ENCODE peak calls at places on chromosomes 5 and 9, in eight cellular contexts. Z is fibroblast of pulmonary artery, D is adrenal gland, W is HepG2, P is upper lobe of right lung, X is GM12865, C is B cell, V is left ventricle myocardium inferior. K is an unnamed sample.

GRCh38 chr9:4828776-4829175 is 36.0 kb downstream of the RCL1 start:
- DNase-seq in D (peak), W (peak), P (no peak), C (no peak), X (no peak), V (no peak), Z (peak), K (no peak)

GRCh38 chr9:69971643-69972449 is 71.8 kb upstream of the MAMDC2 start:
- DNase-seq in V (peak), P (peak), Z (peak), D (peak), W (peak), C (no peak), X (peak), K (peak)

GRCh38 chr5:9295466-9295801 is 250.4 kb downstream of the SEMA5A start:
- DNase-seq in Z (no peak), V (no peak), X (no peak), D (no peak), C (no peak), P (no peak), W (no peak), K (no peak)

GRCh38 chr9:88749420-88749819 is 214.4 kb downstream of the NXNL2 start:
- DNase-seq in X (no peak), V (no peak), W (no peak), D (no peak), P (no peak), Z (peak), C (no peak), K (no peak)

GRCh38 chr9:90290716-90291485 is 351.7 kb downstream of the DIRAS2 start:
- DNase-seq in V (no peak), X (no peak), W (no peak), P (no peak), C (no peak), Z (peak), D (no peak), K (no peak)

GRCh38 chr5:149730620-149731331 is 666 bp downstream of the PPARGC1B start:
- DNase-seq in C (peak), V (peak), X (peak), P (peak), Z (no peak), D (peak), W (no peak), K (peak)

GRCh38 chr5:167767775-167768174 is 523.7 kb upstream of the WWC1 start:
- DNase-seq in V (no peak), D (no peak), P (no peak), C (no peak), W (no peak), X (no peak), Z (no peak), K (no peak)

GRCh38 chr5:134526483-134527155 is 1.1 kb downstream of the JADE2 start:
- DNase-seq in W (peak), C (peak), Z (no peak), V (peak), X (peak), D (peak), P (peak), K (peak)

GRCh38 chr5:69528015-69528414 is 32.0 kb upstream of the GTF2H2C start:
- DNase-seq in C (no peak), X (no peak), W (no peak), P (no peak), D (no peak), V (no peak), Z (no peak), K (no peak)

GRCh38 chr9:77066388-77066787 is 46.9 kb downstream of the FOXB2 start:
- DNase-seq in P (no peak), X (no peak), D (no peak), V (no peak), W (no peak), C (no peak), Z (no peak), K (no peak)

DNA sequence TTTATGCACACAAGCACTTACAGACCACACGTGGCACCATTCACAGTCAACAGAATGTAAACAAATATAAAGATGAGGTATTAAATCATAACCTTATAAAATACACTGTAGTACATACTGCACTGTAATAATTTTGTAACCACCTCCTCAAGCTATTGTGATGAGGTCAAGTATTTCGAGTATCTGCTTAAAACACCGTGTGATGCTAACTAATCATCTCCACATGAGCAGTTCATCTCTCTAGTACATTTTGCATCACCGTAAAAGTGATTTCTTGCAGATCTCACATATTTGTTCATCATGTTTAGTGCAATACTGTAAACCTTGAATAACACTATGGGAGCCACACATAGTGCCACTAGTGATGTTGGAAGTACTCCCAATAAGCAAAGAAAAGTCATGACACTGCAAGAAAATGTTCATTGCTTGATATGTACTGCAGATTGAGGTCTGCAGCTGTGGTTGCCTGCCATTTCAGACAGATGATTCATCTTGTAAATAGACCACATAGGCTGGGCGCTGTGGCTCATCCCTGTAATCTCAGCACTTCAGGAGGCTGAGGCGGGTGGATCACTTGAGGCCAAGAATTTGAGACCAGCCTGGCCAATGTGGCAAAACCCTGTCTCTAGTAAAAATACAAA is 44.3 kb downstream of the FOXB2 start:
- DNase-seq in Z (peak), W (no peak), C (no peak), V (no peak), X (no peak), D (no peak), P (no peak), K (no peak)
- TF ChIP-seq CTCF in Z (no peak), W (no peak), C (no peak), V (no peak), X (no peak), D (no peak), P (no peak), K (no peak)

GRCh38 chr9:9996259-9996658 is 616.5 kb downstream of the PTPRD start:
- DNase-seq in C (no peak), Z (no peak), W (no peak), D (no peak), P (no peak), X (no peak), V (no peak), K (no peak)

GRCh38 chr9:10003047-10003446 is 609.8 kb downstream of the PTPRD start:
- DNase-seq in Z (no peak), C (no peak), D (no peak), X (no peak), V (no peak), P (no peak), W (no peak), K (no peak)

GRCh38 chr9:9997585-9997984 is 615.2 kb downstream of the PTPRD start:
- DNase-seq in W (no peak), D (no peak), V (no peak), Z (no peak), X (no peak), P (no peak), C (no peak), K (no peak)

GRCh38 chr9:10000669-10001068 is 612.1 kb downstream of the PTPRD start:
- DNase-seq in P (no peak), X (no peak), W (no peak), D (no peak), Z (no peak), C (no peak), V (no peak), K (no peak)

GRCh38 chr9:9998491-9999287 is 614.1 kb downstream of the PTPRD start:
- DNase-seq in V (no peak), C (no peak), D (no peak), Z (no peak), P (no peak), W (peak), X (peak), K (no peak)
- TF ChIP-seq CTCF in V (peak), C (no peak), D (no peak), Z (no peak), P (no peak), W (peak), X (peak), K (no peak)

GRCh38 chr5:172362755-172363154 is 79.2 kb upstream of the UBTD2 start:
- DNase-seq in W (no peak), Z (peak), C (no peak), X (peak), D (no peak), V (no peak), P (no peak), K (no peak)
- TF ChIP-seq CTCF in W (no peak), Z (no peak), C (no peak), X (peak), D (no peak), V (no peak), P (no peak), K (no peak)

DNA sequence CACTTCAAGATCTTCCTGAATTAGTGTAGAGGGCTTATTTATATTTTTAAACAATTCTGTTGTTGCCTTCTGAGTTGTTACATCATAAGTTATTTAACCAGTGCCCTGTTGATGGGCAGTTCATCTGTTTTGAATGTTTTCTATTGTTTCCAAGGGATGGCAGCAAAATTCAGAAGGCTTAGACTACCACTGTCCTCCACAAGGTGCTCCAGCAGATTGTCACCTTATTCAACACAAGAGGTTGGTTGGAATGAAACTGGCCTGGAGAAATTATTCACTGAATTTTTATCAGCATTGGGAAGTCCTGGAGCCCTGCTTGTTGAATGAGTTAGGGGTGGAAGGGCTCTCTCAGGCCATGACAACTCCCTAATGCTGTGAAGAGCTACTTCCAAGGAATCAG is 1.3 kb upstream of the KLHL9 start:
- DNase-seq in D (no peak), P (no peak), C (no peak), Z (no peak), V (no peak), X (no peak), W (peak), K (no peak)
- TF ChIP-seq CTCF in D (no peak), P (no peak), C (no peak), Z (no peak), V (no peak), X (no peak), W (peak), K (no peak)

GRCh38 chr9:123370526-123371227 is 14.7 kb downstream of the CRB2 start:
- DNase-seq in W (no peak), Z (no peak), X (no peak), V (no peak), C (no peak), D (no peak), P (no peak), K (no peak)
- TF ChIP-seq CTCF in W (peak), Z (no peak), X (no peak), V (no peak), C (no peak), D (no peak), P (no peak), K (no peak)